ENCODE peak calls at places on chromosomes 2 and 18, in four cellular contexts. U is HepG2, G is GM12878, J is K562. Q is an unnamed sample.
A peak's percentile ranks its signal among the peaks of the same experiment; 100 is the strongest.

GRCh38 chr2:57437077-57437476 is 609.5 kb upstream of the VRK2 start:
- DNase-seq in U (no peak), G (no peak), J (no peak), Q (no peak)

GRCh38 chr2:96245609-96246390 is 20.0 kb downstream of the TMEM127 start:
- DNase-seq in U (no peak), G (no peak), J (peak; percentile 58), Q (no peak)

GRCh38 chr2:176879596-176879995 is 333.0 kb upstream of the HNRNPA3 start:
- DNase-seq in U (no peak), G (no peak), J (no peak), Q (no peak)

GRCh38 chr2:171327043-171327496 is 106.7 kb downstream of the METTL8 start:
- DNase-seq in U (no peak), G (no peak), J (no peak), Q (no peak)

GRCh38 chr2:118738524-118739308 is 108.7 kb downstream of the EN1 start:
- DNase-seq in U (peak; percentile 6), G (no peak), J (peak; percentile 84), Q (peak; percentile 19)

GRCh38 chr2:222797308-222797707 is 63.5 kb upstream of the ACSL3 start:
- DNase-seq in U (peak; percentile 74), G (no peak), J (peak; percentile 23), Q (peak; percentile 45)

GRCh38 chr2:5539281-5540211 is 152.6 kb upstream of the SOX11 start:
- DNase-seq in U (no peak), G (no peak), J (no peak), Q (no peak)

GRCh38 chr2:33297748-33298035 is 178.8 kb upstream of the RASGRP3 start:
- DNase-seq in U (no peak), G (no peak), J (no peak), Q (no peak)

GRCh38 chr2:151688719-151689118 is 45.6 kb downstream of the NEB start:
- DNase-seq in U (no peak), G (no peak), J (no peak), Q (no peak)

GRCh38 chr2:224934542-224935188 is 107.6 kb downstream of the DOCK10 start:
- DNase-seq in U (no peak), G (no peak), J (no peak), Q (no peak)

GRCh38 chr2:147288131-147288530 is 556.7 kb upstream of the ACVR2A start:
- DNase-seq in U (no peak), G (no peak), J (no peak), Q (no peak)

GRCh38 chr18:58668897-58669296 is 2.4 kb upstream of the MALT1 start:
- DNase-seq in U (peak; percentile 79), G (no peak), J (no peak), Q (no peak)

GRCh38 chr2:79887747-79888374 is 375.0 kb downstream of the CTNNA2 start:
- DNase-seq in U (peak; percentile 61), G (peak; percentile 9), J (peak; percentile 74), Q (peak; percentile 71)

DNA sequence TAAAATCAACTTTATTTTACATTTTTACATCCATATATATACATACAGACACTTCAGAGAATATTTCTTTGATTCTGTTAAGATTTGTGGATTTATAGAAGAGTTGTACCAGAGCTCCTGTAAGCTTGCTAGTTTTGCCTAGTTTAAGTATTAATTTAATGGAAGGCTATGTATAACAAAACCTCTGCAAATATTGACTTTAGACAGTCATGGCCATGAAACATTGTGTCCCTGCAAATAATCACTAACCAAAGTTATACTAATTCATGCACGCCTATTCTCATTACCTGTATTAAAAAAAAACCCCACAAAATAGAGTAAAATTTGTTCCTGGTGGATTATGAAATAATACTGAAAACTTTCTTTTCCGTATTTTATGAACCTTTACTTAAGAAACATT is 379.3 kb downstream of the CTNNA2 start:
- DNase-seq in U (no peak), G (no peak), J (no peak), Q (no peak)
- TF ChIP-seq POLR2AphosphoS2 in U (no peak), G (no peak), J (no peak), Q (no peak)

GRCh38 chr2:45406626-45407025 is 204.4 kb downstream of the SRBD1 start:
- DNase-seq in U (no peak), G (no peak), J (no peak), Q (no peak)
- TF ChIP-seq POLR2AphosphoS2 in U (no peak), G (no peak), J (no peak), Q (no peak)

GRCh38 chr2:216603010-216603883 is 30.0 kb upstream of the IGFBP2 start:
- DNase-seq in U (no peak), G (no peak), J (no peak), Q (no peak)
- TF ChIP-seq POLR2AphosphoS2 in U (no peak), G (no peak), J (no peak), Q (no peak)

GRCh38 chr2:107669335-107669734 is 157.4 kb upstream of the RGPD4 start:
- DNase-seq in U (no peak), G (no peak), J (no peak), Q (no peak)
- TF ChIP-seq POLR2AphosphoS2 in U (no peak), G (no peak), J (no peak), Q (no peak)

GRCh38 chr2:53516650-53517049 is 251.0 kb upstream of the CHAC2 start:
- DNase-seq in U (no peak), G (no peak), J (no peak), Q (no peak)

GRCh38 chr2:53520630-53520940 is 247.0 kb upstream of the CHAC2 start:
- DNase-seq in U (no peak), G (no peak), J (no peak), Q (no peak)

GRCh38 chr2:53515435-53516332 is 251.9 kb upstream of the CHAC2 start:
- DNase-seq in U (no peak), G (no peak), J (peak; percentile 4), Q (no peak)

DNA sequence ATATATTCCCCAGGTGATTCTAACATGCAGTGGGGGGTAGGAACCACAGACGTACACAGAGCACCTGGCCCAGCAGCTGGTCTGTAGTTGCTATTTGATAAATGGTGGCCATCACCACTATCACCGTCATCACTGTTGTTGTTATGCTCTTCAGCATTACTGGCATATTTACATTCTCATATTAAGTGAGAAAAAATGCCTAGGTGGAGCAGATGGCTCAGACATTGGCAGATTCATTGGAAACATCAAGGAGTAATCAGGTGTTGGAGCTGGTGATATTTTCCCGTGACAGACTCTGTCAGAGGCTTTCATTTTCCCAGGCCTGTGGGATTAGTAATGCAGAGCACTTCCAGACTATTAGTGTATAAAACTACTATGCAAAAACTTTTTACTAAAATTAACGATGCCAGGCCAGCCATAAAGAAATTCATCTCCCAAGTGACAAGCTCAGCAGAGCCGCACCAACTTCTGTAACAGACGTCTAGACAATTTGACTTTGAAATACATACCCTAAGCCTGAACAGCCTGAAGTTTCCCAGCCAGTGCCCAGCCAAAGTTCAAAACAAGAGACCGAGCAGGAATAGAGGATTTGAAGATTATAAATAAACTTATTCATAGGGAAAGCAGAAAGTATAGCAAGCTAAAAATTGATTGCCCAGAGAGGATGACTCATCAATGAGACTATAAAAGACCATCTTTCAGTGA is 247.5 kb upstream of the CHAC2 start:
- DNase-seq in U (no peak), G (no peak), J (no peak), Q (no peak)
- TF ChIP-seq POLR2AphosphoS2 in U (no peak), G (no peak), J (no peak), Q (no peak)